ENCODE peak calls at places on chromosomes 6 and 20, in eight cellular contexts. P is stimulated activated CD4-positive, alpha-beta T cell treated with anti-CD3 and anti-CD28 coated beads, Interleukin-4, amount 100 ng/mL, for 48 hours; N is dermis microvascular lymphatic vessel endothelial cell; X is progenitor cell of endocrine pancreas; U is nephron progenitor cell; A is NCI-H1092 treated with DMSO at 0.1 percent for 48 hours; J is mesendoderm; Q is activated CD4-positive, alpha-beta T cell treated with anti-CD3 and anti-CD28 coated beads, Interleukin-2, amount 50 U/mL, for 1 hour. Z is an unnamed sample.

GRCh38 chr20:37007898-37008649 is 56.6 kb upstream of the SAMHD1 start:
- DNase-seq in P (no peak), N (peak), X (no peak), U (no peak), A (no peak), J (peak), Q (peak), Z (no peak)

GRCh38 chr6:142485256-142485655 is 183.4 kb downstream of the ADGRG6 start:
- DNase-seq in P (no peak), N (no peak), X (no peak), U (no peak), A (no peak), J (no peak), Q (no peak), Z (no peak)

GRCh38 chr6:16432075-16433032 is 194.0 kb downstream of the GMPR start:
- DNase-seq in P (no peak), N (no peak), X (no peak), U (no peak), A (no peak), J (no peak), Q (no peak), Z (no peak)

GRCh38 chr6:7136859-7137334 is 29.1 kb downstream of the RREB1 start:
- DNase-seq in P (no peak), N (no peak), X (no peak), U (no peak), A (no peak), J (peak), Q (no peak), Z (no peak)

GRCh38 chr20:4021905-4022304 is 6.5 kb upstream of the RNF24 start:
- DNase-seq in P (no peak), N (no peak), X (no peak), U (no peak), A (no peak), J (peak), Q (no peak), Z (no peak)

GRCh38 chr6:41785689-41786450 is 1.6 kb upstream of the TOMM6 start:
- DNase-seq in P (no peak), N (no peak), X (no peak), U (no peak), A (no peak), J (peak), Q (no peak), Z (no peak)

GRCh38 chr6:109330263-109330662 is 52.0 kb downstream of the CD164 start:
- DNase-seq in P (no peak), N (no peak), X (no peak), U (no peak), A (no peak), J (no peak), Q (no peak), Z (no peak)

GRCh38 chr20:30502670-30503069 is 754.8 kb upstream of the DEFB115 start:
- DNase-seq in P (no peak), N (no peak), X (no peak), U (no peak), A (no peak), J (no peak), Q (no peak), Z (no peak)

GRCh38 chr6:14517536-14518105 is 400.0 kb downstream of the CD83 start:
- DNase-seq in P (no peak), N (no peak), X (no peak), U (no peak), A (no peak), J (no peak), Q (no peak), Z (no peak)

GRCh38 chr6:140855520-140855919 is 1277.2 kb upstream of the GJE1 start:
- DNase-seq in P (no peak), N (no peak), X (no peak), U (no peak), A (no peak), J (no peak), Q (no peak), Z (no peak)

GRCh38 chr6:170207586-170207985 is 83.3 kb downstream of the DLL1 start:
- DNase-seq in P (no peak), N (no peak), X (no peak), U (no peak), A (no peak), J (no peak), Q (no peak), Z (no peak)

GRCh38 chr6:68880050-68880449 is 245.0 kb downstream of the ADGRB3 start:
- DNase-seq in P (no peak), N (no peak), X (no peak), U (no peak), A (no peak), J (no peak), Q (no peak), Z (no peak)

GRCh38 chr6:169046483-169047192 is 207.0 kb downstream of the THBS2 start:
- DNase-seq in P (no peak), N (no peak), X (no peak), U (no peak), A (no peak), J (no peak), Q (no peak), Z (no peak)

GRCh38 chr20:20199338-20200160 is 147.2 kb downstream of the CFAP61 start:
- DNase-seq in P (no peak), N (peak), X (no peak), U (no peak), A (peak), J (peak), Q (no peak), Z (peak)

GRCh38 chr20:62066339-62066982 is 780 bp upstream of the TAF4 start:
- DNase-seq in P (peak), N (no peak), X (peak), U (peak), A (peak), J (peak), Q (peak), Z (peak)

GRCh38 chr6:79712616-79713015 is 81.5 kb downstream of the SH3BGRL2 start:
- DNase-seq in P (no peak), N (no peak), X (no peak), U (no peak), A (no peak), J (no peak), Q (no peak), Z (no peak)

GRCh38 chr20:56348746-56349145 is 10.0 kb upstream of the FAM210B start:
- DNase-seq in P (no peak), N (no peak), X (no peak), U (no peak), A (no peak), J (peak), Q (no peak), Z (no peak)

GRCh38 chr6:150153905-150154492 is 11.2 kb downstream of the PPP1R14C start:
- DNase-seq in P (no peak), N (no peak), X (no peak), U (no peak), A (no peak), J (no peak), Q (no peak), Z (no peak)

Z was measured in NCI-H1930.